ENCODE peak calls at places on chromosome 13, in eight cellular contexts. L is choroid plexus epithelial cell, N is fibroblast of lung, U is T-helper 2 cell, J is Calu3, P is endothelial cell, Z is non-pigmented ciliary epithelial cell, I is ecto neural progenitor cell. R is an unnamed sample.

GRCh38 chr13:44309771-44310767 is 63.6 kb upstream of the SERP2 start:
- DNase-seq in L (no peak), N (peak; percentile 70), U (no peak), J (no peak), P (no peak), Z (no peak), I (no peak), R (no peak)

GRCh38 chr13:29411493-29411892 is 184.0 kb downstream of the SLC7A1 start:
- DNase-seq in L (peak; percentile 41), N (no peak), U (no peak), J (no peak), P (no peak), Z (no peak), I (no peak), R (no peak)

GRCh38 chr13:48892311-48892710 is 83.4 kb upstream of the FNDC3A start:
- DNase-seq in L (peak; percentile 92), N (peak; percentile 89), U (no peak), J (no peak), P (no peak), Z (peak; percentile 84), I (no peak), R (no peak)

GRCh38 chr13:85900521-85900920 is 101.3 kb upstream of the SLITRK6 start:
- DNase-seq in L (no peak), N (no peak), U (no peak), J (no peak), P (no peak), Z (no peak), I (no peak), R (no peak)

GRCh38 chr13:79741006-79741405 is 260.1 kb downstream of the NDFIP2 start:
- DNase-seq in L (peak; percentile 64), N (peak; percentile 63), U (no peak), J (no peak), P (no peak), Z (no peak), I (no peak), R (no peak)

GRCh38 chr13:98372886-98373285 is 195.8 kb upstream of the RNF113B start:
- DNase-seq in L (peak; percentile 91), N (peak; percentile 60), U (no peak), J (no peak), P (no peak), Z (no peak), I (no peak), R (no peak)

GRCh38 chr13:45280751-45281634 is 60.0 kb downstream of the TPT1 start:
- DNase-seq in L (peak; percentile 88), N (peak; percentile 74), U (no peak), J (peak; percentile 77), P (peak; percentile 63), Z (peak; percentile 57), I (peak; percentile 60), R (peak; percentile 68)

GRCh38 chr13:99746857-99747710 is 224.5 kb downstream of the ZIC5 start:
- DNase-seq in L (no peak), N (no peak), U (no peak), J (no peak), P (no peak), Z (no peak), I (peak; percentile 72), R (no peak)

GRCh38 chr13:34863360-34864135 is 78.5 kb upstream of the NBEA start:
- DNase-seq in L (peak; percentile 86), N (peak; percentile 74), U (no peak), J (peak; percentile 58), P (no peak), Z (peak; percentile 70), I (no peak), R (no peak)

GRCh38 chr13:93388701-93389100 is 162.1 kb downstream of the GPC6 start:
- DNase-seq in L (peak; percentile 64), N (peak; percentile 65), U (no peak), J (no peak), P (no peak), Z (no peak), I (no peak), R (no peak)

GRCh38 chr13:35833571-35834305 is 297.4 kb downstream of the DCLK1 start:
- DNase-seq in L (peak; percentile 21), N (no peak), U (no peak), J (no peak), P (no peak), Z (no peak), I (no peak), R (no peak)

GRCh38 chr13:110424596-110425443 is 117.7 kb downstream of the COL4A2 start:
- DNase-seq in L (no peak), N (no peak), U (no peak), J (no peak), P (no peak), Z (no peak), I (peak; percentile 15), R (no peak)

GRCh38 chr13:98768522-98768921 is 16.1 kb upstream of the SLC15A1 start:
- DNase-seq in L (no peak), N (no peak), U (no peak), J (no peak), P (no peak), Z (no peak), I (no peak), R (no peak)

GRCh38 chr13:87123987-87124784 is 547.0 kb upstream of the SLITRK5 start:
- DNase-seq in L (peak; percentile 100), N (peak; percentile 100), U (no peak), J (peak; percentile 0), P (no peak), Z (peak; percentile 99), I (peak; percentile 51), R (no peak)

GRCh38 chr13:42990147-42990990 is 1.7 kb downstream of the EPSTI1 start:
- DNase-seq in L (peak; percentile 88), N (peak; percentile 57), U (no peak), J (no peak), P (no peak), Z (no peak), I (no peak), R (no peak)

GRCh38 chr13:112693831-112694497 is 4.1 kb downstream of the ATP11A start:
- DNase-seq in L (peak; percentile 65), N (peak; percentile 68), U (no peak), J (no peak), P (no peak), Z (peak; percentile 18), I (no peak), R (no peak)

GRCh38 chr13:23851106-23851505 is 38.1 kb downstream of the MIPEP start:
- DNase-seq in L (peak; percentile 69), N (peak; percentile 53), U (no peak), J (no peak), P (no peak), Z (no peak), I (no peak), R (no peak)

GRCh38 chr13:51495300-51495699 is 42.5 kb upstream of the INTS6 start:
- DNase-seq in L (no peak), N (no peak), U (no peak), J (no peak), P (no peak), Z (no peak), I (no peak), R (no peak)

GRCh38 chr13:79710376-79710775 is 229.4 kb downstream of the NDFIP2 start:
- DNase-seq in L (peak; percentile 70), N (peak; percentile 36), U (no peak), J (no peak), P (no peak), Z (peak; percentile 10), I (no peak), R (no peak)

GRCh38 chr13:62643007-62643483 is 1227.4 kb upstream of the PCDH20 start:
- DNase-seq in L (peak; percentile 49), N (peak; percentile 15), U (no peak), J (peak; percentile 49), P (no peak), Z (peak; percentile 34), I (no peak), R (no peak)

GRCh38 chr13:99342723-99343315 is 35.6 kb upstream of the GPR183 start:
- DNase-seq in L (no peak), N (no peak), U (no peak), J (no peak), P (no peak), Z (no peak), I (no peak), R (no peak)

GRCh38 chr13:93244141-93244917 is 17.7 kb downstream of the GPC6 start:
- DNase-seq in L (peak; percentile 75), N (peak; percentile 56), U (no peak), J (no peak), P (no peak), Z (no peak), I (no peak), R (no peak)

GRCh38 chr13:99982021-99982740 is 597 bp downstream of the ZIC2 start:
- DNase-seq in L (no peak), N (no peak), U (no peak), J (no peak), P (peak; percentile 47), Z (no peak), I (peak; percentile 61), R (no peak)

GRCh38 chr13:40352385-40352778 is 314.1 kb downstream of the FOXO1 start:
- DNase-seq in L (peak; percentile 45), N (peak; percentile 88), U (no peak), J (no peak), P (no peak), Z (no peak), I (no peak), R (no peak)

GRCh38 chr13:20288561-20288960 is 56.4 kb upstream of the GJB6 start:
- DNase-seq in L (no peak), N (no peak), U (no peak), J (no peak), P (no peak), Z (no peak), I (no peak), R (no peak)

GRCh38 chr13:78632956-78633355 is 26.0 kb downstream of the OBI1 start:
- DNase-seq in L (no peak), N (no peak), U (no peak), J (no peak), P (no peak), Z (no peak), I (no peak), R (no peak)